ENCODE peak calls at places on chromosome 6, in five cellular contexts. One of them, this sample, is unnamed.

GRCh38 chr6:155274533-155274932 is 10.7 kb downstream of the CLDN20 start:
- DNase-seq in choroid plexus epithelial cell: peak; percentile 37
- DNase-seq in lung: no peak
- DNase-seq in colonic mucosa: no peak
- DNase-seq in LNCaP clone FGC: no peak
- DNase-seq in this sample: peak; percentile 51

GRCh38 chr6:45803071-45803470 is 212.6 kb downstream of the CLIC5 start:
- DNase-seq in choroid plexus epithelial cell: no peak
- DNase-seq in colonic mucosa: no peak
- DNase-seq in lung: no peak
- DNase-seq in LNCaP clone FGC: no peak
- DNase-seq in this sample: no peak

GRCh38 chr6:30556714-30556963 is 350 bp upstream of the GNL1 start:
- DNase-seq in lung: peak; percentile 94
- DNase-seq in choroid plexus epithelial cell: no peak
- DNase-seq in colonic mucosa: peak; percentile 92
- DNase-seq in LNCaP clone FGC: no peak
- DNase-seq in this sample: no peak

GRCh38 chr6:105886812-105887513 is 199.2 kb upstream of the PRDM1 start:
- DNase-seq in colonic mucosa: no peak
- DNase-seq in choroid plexus epithelial cell: no peak
- DNase-seq in lung: no peak
- DNase-seq in LNCaP clone FGC: no peak
- DNase-seq in this sample: no peak

GRCh38 chr6:27237089-27237723 is 10.3 kb upstream of the PRSS16 start:
- DNase-seq in colonic mucosa: peak; percentile 37
- DNase-seq in LNCaP clone FGC: no peak
- DNase-seq in choroid plexus epithelial cell: peak; percentile 63
- DNase-seq in lung: no peak
- DNase-seq in this sample: no peak

GRCh38 chr6:155654474-155654873 is 198.8 kb upstream of the NOX3 start:
- DNase-seq in LNCaP clone FGC: no peak
- DNase-seq in colonic mucosa: no peak
- DNase-seq in lung: no peak
- DNase-seq in choroid plexus epithelial cell: no peak
- DNase-seq in this sample: no peak

GRCh38 chr6:18693923-18694322 is 306.8 kb downstream of the RNF144B start:
- DNase-seq in colonic mucosa: no peak
- DNase-seq in LNCaP clone FGC: no peak
- DNase-seq in lung: no peak
- DNase-seq in choroid plexus epithelial cell: no peak
- DNase-seq in this sample: no peak

GRCh38 chr6:34276881-34277762 is 28.3 kb upstream of the SMIM29 start:
- DNase-seq in colonic mucosa: no peak
- DNase-seq in LNCaP clone FGC: no peak
- DNase-seq in lung: no peak
- DNase-seq in choroid plexus epithelial cell: no peak
- DNase-seq in this sample: no peak

GRCh38 chr6:40986871-40987270 is 52.1 kb downstream of the UNC5CL start:
- DNase-seq in choroid plexus epithelial cell: no peak
- DNase-seq in colonic mucosa: no peak
- DNase-seq in LNCaP clone FGC: no peak
- DNase-seq in lung: no peak
- DNase-seq in this sample: no peak

GRCh38 chr6:10256113-10256690 is 158.7 kb downstream of the TFAP2A start:
- DNase-seq in lung: no peak
- DNase-seq in LNCaP clone FGC: no peak
- DNase-seq in choroid plexus epithelial cell: peak; percentile 1
- DNase-seq in colonic mucosa: no peak
- DNase-seq in this sample: no peak

GRCh38 chr6:41181566-41181965 is 18.6 kb upstream of the TREM2 start:
- DNase-seq in choroid plexus epithelial cell: no peak
- DNase-seq in colonic mucosa: no peak
- DNase-seq in lung: no peak
- DNase-seq in LNCaP clone FGC: no peak
- DNase-seq in this sample: no peak

GRCh38 chr6:54031194-54031593 is 80.0 kb upstream of the MLIP start:
- DNase-seq in LNCaP clone FGC: no peak
- DNase-seq in colonic mucosa: no peak
- DNase-seq in choroid plexus epithelial cell: no peak
- DNase-seq in lung: no peak
- DNase-seq in this sample: no peak

GRCh38 chr6:133623065-133623464 is 265.8 kb upstream of the TCF21 start:
- DNase-seq in LNCaP clone FGC: no peak
- DNase-seq in choroid plexus epithelial cell: peak; percentile 88
- DNase-seq in lung: no peak
- DNase-seq in colonic mucosa: peak; percentile 28
- DNase-seq in this sample: no peak

GRCh38 chr6:13769655-13770053 is 44.7 kb downstream of the MCUR1 start:
- DNase-seq in choroid plexus epithelial cell: no peak
- DNase-seq in colonic mucosa: no peak
- DNase-seq in LNCaP clone FGC: no peak
- DNase-seq in lung: no peak
- DNase-seq in this sample: no peak
- TF ChIP-seq CTCF in choroid plexus epithelial cell: peak; percentile 23
- TF ChIP-seq CTCF in colonic mucosa: no peak
- TF ChIP-seq CTCF in LNCaP clone FGC: peak; percentile 21
- TF ChIP-seq CTCF in lung: no peak
- TF ChIP-seq CTCF in this sample: peak; percentile 11

DNA sequence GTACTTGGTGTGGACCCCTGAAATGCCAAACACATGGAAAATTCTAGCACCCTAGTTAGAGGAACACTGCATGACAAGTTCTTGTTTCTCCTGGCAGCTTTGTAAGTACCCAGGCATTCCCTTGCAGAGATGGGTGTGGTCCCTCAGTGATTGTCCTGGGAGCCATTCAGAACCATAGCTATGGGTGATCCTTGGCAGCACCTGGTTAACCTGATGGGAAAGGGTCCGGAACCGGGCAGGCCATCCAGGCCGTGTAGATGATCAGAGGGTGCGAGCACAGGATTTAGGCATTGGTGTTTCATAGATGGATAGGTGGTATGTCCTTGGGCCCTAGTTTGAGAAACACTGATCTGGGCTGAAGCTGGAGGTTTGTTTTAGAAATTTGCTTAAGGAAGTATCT is 95.8 kb downstream of the RPP40 start:
- DNase-seq in LNCaP clone FGC: no peak
- DNase-seq in colonic mucosa: peak; percentile 53
- DNase-seq in choroid plexus epithelial cell: no peak
- DNase-seq in lung: no peak
- DNase-seq in this sample: no peak
- H3K4me3 ChIP-seq in LNCaP clone FGC: no peak overlapping the region
- H3K4me3 ChIP-seq in colonic mucosa: no peak overlapping the region
- H3K4me3 ChIP-seq in choroid plexus epithelial cell: no peak overlapping the region
- H3K4me3 ChIP-seq in lung: no peak overlapping the region
- H3K4me3 ChIP-seq in this sample: no peak overlapping the region

DNA sequence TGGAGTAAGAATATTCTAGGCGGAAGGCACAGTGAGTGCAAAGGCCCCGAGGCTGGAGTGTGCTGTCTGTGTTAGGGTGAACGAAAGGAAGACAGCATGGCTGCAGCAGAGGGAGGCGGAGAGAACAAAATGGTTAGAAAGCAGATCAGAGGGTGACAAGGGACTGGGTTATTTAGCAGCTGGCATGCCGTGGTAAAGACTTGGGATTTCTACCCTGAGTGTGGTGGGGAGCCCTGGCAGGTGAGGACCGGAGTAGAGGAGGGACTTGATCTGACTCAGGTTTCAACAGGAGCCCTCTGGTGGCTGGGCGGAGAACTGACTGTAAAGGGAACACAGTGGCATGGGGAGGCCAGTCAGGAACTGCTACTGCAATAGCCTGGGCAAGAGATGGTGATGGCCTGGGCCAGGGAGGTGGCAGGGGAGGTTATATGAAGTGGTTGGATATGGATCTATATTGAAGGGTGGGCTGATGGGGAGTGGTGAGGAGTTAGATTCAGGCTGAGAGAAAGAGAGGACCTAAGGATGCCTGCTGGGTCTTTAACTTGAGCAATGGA is 38.0 kb downstream of the PIM1 start:
- DNase-seq in colonic mucosa: peak; percentile 94
- DNase-seq in choroid plexus epithelial cell: peak; percentile 91
- DNase-seq in lung: peak; percentile 88
- DNase-seq in LNCaP clone FGC: peak; percentile 36
- DNase-seq in this sample: peak; percentile 44
- TF ChIP-seq CTCF in colonic mucosa: peak; percentile 81
- TF ChIP-seq CTCF in choroid plexus epithelial cell: peak; percentile 92
- TF ChIP-seq CTCF in lung: peak; percentile 56
- TF ChIP-seq CTCF in LNCaP clone FGC: peak; percentile 70
- TF ChIP-seq CTCF in this sample: peak; percentile 89

DNA sequence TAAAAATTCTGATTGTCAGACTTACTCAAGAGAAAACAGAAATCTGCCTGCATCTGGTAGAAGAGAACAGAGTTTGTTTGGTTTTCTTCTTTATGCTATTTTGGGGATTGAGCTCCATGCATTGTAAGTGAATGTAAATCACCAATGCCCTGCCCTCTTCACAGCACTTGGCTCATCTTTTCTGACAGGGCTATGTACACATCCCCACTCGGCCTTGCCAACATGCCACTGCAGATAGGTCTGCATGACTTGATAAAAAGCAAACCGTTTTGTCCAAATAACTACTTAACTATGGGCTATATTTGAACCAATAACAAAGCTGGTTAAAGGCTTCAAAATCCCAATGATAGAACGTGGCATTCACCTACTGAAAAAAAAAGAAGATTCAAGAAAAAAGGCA is 117.7 kb downstream of the IBTK start:
- DNase-seq in colonic mucosa: no peak
- DNase-seq in LNCaP clone FGC: no peak
- DNase-seq in choroid plexus epithelial cell: no peak
- DNase-seq in lung: no peak
- DNase-seq in this sample: peak; percentile 6
- H3K4me3 ChIP-seq in colonic mucosa: no peak overlapping the region
- H3K4me3 ChIP-seq in LNCaP clone FGC: no peak overlapping the region
- H3K4me3 ChIP-seq in choroid plexus epithelial cell: no peak overlapping the region
- H3K4me3 ChIP-seq in lung: no peak overlapping the region
- H3K4me3 ChIP-seq in this sample: no peak overlapping the region

GRCh38 chr6:17042422-17043147 is 59.3 kb upstream of the STMND1 start:
- DNase-seq in colonic mucosa: peak; percentile 78
- DNase-seq in LNCaP clone FGC: no peak
- DNase-seq in lung: no peak
- DNase-seq in choroid plexus epithelial cell: peak; percentile 43
- DNase-seq in this sample: peak; percentile 59
- TF ChIP-seq CTCF in colonic mucosa: no peak
- TF ChIP-seq CTCF in LNCaP clone FGC: peak; percentile 58
- TF ChIP-seq CTCF in lung: peak; percentile 11
- TF ChIP-seq CTCF in choroid plexus epithelial cell: peak; percentile 47
- TF ChIP-seq CTCF in this sample: peak; percentile 65

GRCh38 chr6:138690975-138691594 is 82.5 kb upstream of the CCDC28A start:
- DNase-seq in lung: no peak
- DNase-seq in colonic mucosa: no peak
- DNase-seq in choroid plexus epithelial cell: no peak
- DNase-seq in LNCaP clone FGC: no peak
- DNase-seq in this sample: no peak

GRCh38 chr6:138692058-138692977 is 81.3 kb upstream of the CCDC28A start:
- DNase-seq in colonic mucosa: peak; percentile 74
- DNase-seq in choroid plexus epithelial cell: peak; percentile 65
- DNase-seq in LNCaP clone FGC: no peak
- DNase-seq in lung: peak; percentile 65
- DNase-seq in this sample: peak; percentile 8

GRCh38 chr6:138689849-138690248 is 83.7 kb upstream of the CCDC28A start:
- DNase-seq in choroid plexus epithelial cell: no peak
- DNase-seq in colonic mucosa: no peak
- DNase-seq in LNCaP clone FGC: no peak
- DNase-seq in lung: no peak
- DNase-seq in this sample: no peak

GRCh38 chr6:138692978-138693909 is 80.3 kb upstream of the CCDC28A start:
- DNase-seq in lung: peak; percentile 84
- DNase-seq in LNCaP clone FGC: peak; percentile 44
- DNase-seq in choroid plexus epithelial cell: peak; percentile 74
- DNase-seq in colonic mucosa: peak; percentile 88
- DNase-seq in this sample: peak; percentile 21

GRCh38 chr6:138691595-138692057 is 81.9 kb upstream of the CCDC28A start:
- DNase-seq in LNCaP clone FGC: no peak
- DNase-seq in colonic mucosa: no peak
- DNase-seq in lung: no peak
- DNase-seq in choroid plexus epithelial cell: peak; percentile 89
- DNase-seq in this sample: peak; percentile 36
- H3K4me3 ChIP-seq in LNCaP clone FGC: peak overlapping the region; percentile 67
- H3K4me3 ChIP-seq in colonic mucosa: peak overlapping the region; percentile 61
- H3K4me3 ChIP-seq in lung: peak overlapping the region; percentile 94
- H3K4me3 ChIP-seq in choroid plexus epithelial cell: peak overlapping the region; percentile 84
- H3K4me3 ChIP-seq in this sample: peak overlapping the region; percentile 58

GRCh38 chr6:5783584-5784089 is 223.1 kb downstream of the NRN1 start:
- DNase-seq in colonic mucosa: no peak
- DNase-seq in lung: no peak
- DNase-seq in LNCaP clone FGC: no peak
- DNase-seq in choroid plexus epithelial cell: no peak
- DNase-seq in this sample: no peak
- TF ChIP-seq CTCF in colonic mucosa: no peak
- TF ChIP-seq CTCF in lung: no peak
- TF ChIP-seq CTCF in LNCaP clone FGC: no peak
- TF ChIP-seq CTCF in choroid plexus epithelial cell: no peak
- TF ChIP-seq CTCF in this sample: no peak